ENCODE peak calls at places on chromosomes 13 and 19, in seven cellular contexts. One of them, this sample, is unnamed.

GRCh38 chr13:52411629-52412028 is 5.7 kb upstream of the THSD1 start:
- DNase-seq in activated effector memory CD4-positive, alpha-beta T cell treated with anti-CD3 and anti-CD28 coated beads, Interleukin-2, amount 50 U/mL, for 16 hours: no peak
- DNase-seq in hypothalamus: no peak
- DNase-seq in WERI-Rb-1: no peak
- DNase-seq in EL: peak; percentile 23
- DNase-seq in glutamatergic neuron: no peak
- DNase-seq in stomach: no peak
- DNase-seq in this sample: no peak

GRCh38 chr19:6056801-6057650 is 53.3 kb downstream of the RFX2 start:
- DNase-seq in activated effector memory CD4-positive, alpha-beta T cell treated with anti-CD3 and anti-CD28 coated beads, Interleukin-2, amount 50 U/mL, for 16 hours: peak; percentile 69
- DNase-seq in hypothalamus: peak; percentile 17
- DNase-seq in WERI-Rb-1: no peak
- DNase-seq in EL: peak; percentile 92
- DNase-seq in glutamatergic neuron: no peak
- DNase-seq in stomach: peak; percentile 47
- DNase-seq in this sample: peak; percentile 54

GRCh38 chr19:1407662-1408299 is 395 bp downstream of the DAZAP1 start:
- DNase-seq in activated effector memory CD4-positive, alpha-beta T cell treated with anti-CD3 and anti-CD28 coated beads, Interleukin-2, amount 50 U/mL, for 16 hours: no peak
- DNase-seq in hypothalamus: no peak
- DNase-seq in WERI-Rb-1: no peak
- DNase-seq in EL: peak; percentile 37
- DNase-seq in glutamatergic neuron: no peak
- DNase-seq in stomach: no peak
- DNase-seq in this sample: no peak

GRCh38 chr19:11268783-11269267 is 6.5 kb upstream of the DOCK6 start:
- DNase-seq in activated effector memory CD4-positive, alpha-beta T cell treated with anti-CD3 and anti-CD28 coated beads, Interleukin-2, amount 50 U/mL, for 16 hours: no peak
- DNase-seq in hypothalamus: no peak
- DNase-seq in WERI-Rb-1: no peak
- DNase-seq in EL: peak; percentile 67
- DNase-seq in glutamatergic neuron: peak; percentile 45
- DNase-seq in stomach: peak; percentile 53
- DNase-seq in this sample: peak; percentile 67

GRCh38 chr19:53545271-53546065 is 7.5 kb downstream of the ZNF331 start:
- DNase-seq in activated effector memory CD4-positive, alpha-beta T cell treated with anti-CD3 and anti-CD28 coated beads, Interleukin-2, amount 50 U/mL, for 16 hours: no peak
- DNase-seq in hypothalamus: no peak
- DNase-seq in WERI-Rb-1: no peak
- DNase-seq in EL: peak; percentile 94
- DNase-seq in glutamatergic neuron: no peak
- DNase-seq in stomach: no peak
- DNase-seq in this sample: no peak

GRCh38 chr19:45499196-45500180 is 1.2 kb downstream of the PPM1N start:
- DNase-seq in activated effector memory CD4-positive, alpha-beta T cell treated with anti-CD3 and anti-CD28 coated beads, Interleukin-2, amount 50 U/mL, for 16 hours: peak; percentile 86
- DNase-seq in hypothalamus: no peak
- DNase-seq in WERI-Rb-1: peak; percentile 80
- DNase-seq in EL: peak; percentile 56
- DNase-seq in glutamatergic neuron: peak; percentile 80
- DNase-seq in stomach: no peak
- DNase-seq in this sample: peak; percentile 80

GRCh38 chr13:106177146-106177545 is 358.3 kb downstream of the EFNB2 start:
- DNase-seq in activated effector memory CD4-positive, alpha-beta T cell treated with anti-CD3 and anti-CD28 coated beads, Interleukin-2, amount 50 U/mL, for 16 hours: no peak
- DNase-seq in hypothalamus: no peak
- DNase-seq in WERI-Rb-1: no peak
- DNase-seq in EL: no peak
- DNase-seq in glutamatergic neuron: no peak
- DNase-seq in stomach: no peak
- DNase-seq in this sample: no peak

GRCh38 chr19:16338470-16339360 is 14.1 kb downstream of the KLF2 start:
- DNase-seq in activated effector memory CD4-positive, alpha-beta T cell treated with anti-CD3 and anti-CD28 coated beads, Interleukin-2, amount 50 U/mL, for 16 hours: peak; percentile 83
- DNase-seq in hypothalamus: no peak
- DNase-seq in WERI-Rb-1: no peak
- DNase-seq in EL: peak; percentile 99
- DNase-seq in glutamatergic neuron: no peak
- DNase-seq in stomach: no peak
- DNase-seq in this sample: no peak

GRCh38 chr13:30153871-30154426 is 153.4 kb downstream of the KATNAL1 start:
- DNase-seq in activated effector memory CD4-positive, alpha-beta T cell treated with anti-CD3 and anti-CD28 coated beads, Interleukin-2, amount 50 U/mL, for 16 hours: peak; percentile 30
- DNase-seq in hypothalamus: no peak
- DNase-seq in WERI-Rb-1: no peak
- DNase-seq in EL: peak; percentile 39
- DNase-seq in glutamatergic neuron: no peak
- DNase-seq in stomach: no peak
- DNase-seq in this sample: no peak

GRCh38 chr19:35587326-35587725 is 1.4 kb downstream of the PMIS2 start:
- DNase-seq in activated effector memory CD4-positive, alpha-beta T cell treated with anti-CD3 and anti-CD28 coated beads, Interleukin-2, amount 50 U/mL, for 16 hours: no peak
- DNase-seq in hypothalamus: no peak
- DNase-seq in WERI-Rb-1: no peak
- DNase-seq in EL: no peak
- DNase-seq in glutamatergic neuron: no peak
- DNase-seq in stomach: no peak
- DNase-seq in this sample: no peak

GRCh38 chr13:50706505-50706904 is 137.0 kb downstream of the DLEU7 start:
- DNase-seq in activated effector memory CD4-positive, alpha-beta T cell treated with anti-CD3 and anti-CD28 coated beads, Interleukin-2, amount 50 U/mL, for 16 hours: no peak
- DNase-seq in hypothalamus: no peak
- DNase-seq in WERI-Rb-1: no peak
- DNase-seq in EL: no peak
- DNase-seq in glutamatergic neuron: no peak
- DNase-seq in stomach: no peak
- DNase-seq in this sample: no peak

GRCh38 chr13:44818428-44818827 is 170.8 kb downstream of the NUFIP1 start:
- DNase-seq in activated effector memory CD4-positive, alpha-beta T cell treated with anti-CD3 and anti-CD28 coated beads, Interleukin-2, amount 50 U/mL, for 16 hours: no peak
- DNase-seq in hypothalamus: no peak
- DNase-seq in WERI-Rb-1: peak; percentile 46
- DNase-seq in EL: peak; percentile 37
- DNase-seq in glutamatergic neuron: no peak
- DNase-seq in stomach: no peak
- DNase-seq in this sample: no peak

GRCh38 chr19:435707-436412 is 25.0 kb downstream of the SHC2 start:
- DNase-seq in activated effector memory CD4-positive, alpha-beta T cell treated with anti-CD3 and anti-CD28 coated beads, Interleukin-2, amount 50 U/mL, for 16 hours: no peak
- DNase-seq in hypothalamus: no peak
- DNase-seq in WERI-Rb-1: peak; percentile 21
- DNase-seq in EL: no peak
- DNase-seq in glutamatergic neuron: peak; percentile 54
- DNase-seq in stomach: no peak
- DNase-seq in this sample: no peak

GRCh38 chr19:16594131-16594586 is 21.9 kb upstream of the SLC35E1 start:
- DNase-seq in activated effector memory CD4-positive, alpha-beta T cell treated with anti-CD3 and anti-CD28 coated beads, Interleukin-2, amount 50 U/mL, for 16 hours: peak; percentile 79
- DNase-seq in hypothalamus: no peak
- DNase-seq in WERI-Rb-1: no peak
- DNase-seq in EL: no peak
- DNase-seq in glutamatergic neuron: no peak
- DNase-seq in stomach: no peak
- DNase-seq in this sample: no peak

GRCh38 chr13:94660695-94661324 is 51.5 kb downstream of the SOX21 start:
- DNase-seq in activated effector memory CD4-positive, alpha-beta T cell treated with anti-CD3 and anti-CD28 coated beads, Interleukin-2, amount 50 U/mL, for 16 hours: no peak
- DNase-seq in hypothalamus: no peak
- DNase-seq in WERI-Rb-1: peak; percentile 33
- DNase-seq in EL: peak; percentile 28
- DNase-seq in glutamatergic neuron: no peak
- DNase-seq in stomach: no peak
- DNase-seq in this sample: no peak

GRCh38 chr19:4908781-4909171 is 525 bp upstream of the UHRF1 start:
- DNase-seq in activated effector memory CD4-positive, alpha-beta T cell treated with anti-CD3 and anti-CD28 coated beads, Interleukin-2, amount 50 U/mL, for 16 hours: no peak
- DNase-seq in hypothalamus: no peak
- DNase-seq in WERI-Rb-1: peak; percentile 67
- DNase-seq in EL: no peak
- DNase-seq in glutamatergic neuron: peak; percentile 22
- DNase-seq in stomach: no peak
- DNase-seq in this sample: no peak

GRCh38 chr19:33468361-33469170 is 53.0 kb downstream of the PEPD start:
- DNase-seq in activated effector memory CD4-positive, alpha-beta T cell treated with anti-CD3 and anti-CD28 coated beads, Interleukin-2, amount 50 U/mL, for 16 hours: peak; percentile 47
- DNase-seq in hypothalamus: no peak
- DNase-seq in WERI-Rb-1: no peak
- DNase-seq in EL: no peak
- DNase-seq in glutamatergic neuron: peak; percentile 12
- DNase-seq in stomach: no peak
- DNase-seq in this sample: peak; percentile 41

GRCh38 chr13:21076265-21076653 is 14.9 kb upstream of the LATS2 start:
- DNase-seq in activated effector memory CD4-positive, alpha-beta T cell treated with anti-CD3 and anti-CD28 coated beads, Interleukin-2, amount 50 U/mL, for 16 hours: no peak
- DNase-seq in hypothalamus: no peak
- DNase-seq in WERI-Rb-1: no peak
- DNase-seq in EL: no peak
- DNase-seq in glutamatergic neuron: no peak
- DNase-seq in stomach: no peak
- DNase-seq in this sample: no peak

GRCh38 chr13:51581148-51581820 is 3.0 kb upstream of the WDFY2 start:
- DNase-seq in activated effector memory CD4-positive, alpha-beta T cell treated with anti-CD3 and anti-CD28 coated beads, Interleukin-2, amount 50 U/mL, for 16 hours: no peak
- DNase-seq in hypothalamus: no peak
- DNase-seq in WERI-Rb-1: no peak
- DNase-seq in EL: no peak
- DNase-seq in glutamatergic neuron: no peak
- DNase-seq in stomach: no peak
- DNase-seq in this sample: no peak

GRCh38 chr19:17555929-17556813 is 722 bp downstream of the COLGALT1 start:
- DNase-seq in activated effector memory CD4-positive, alpha-beta T cell treated with anti-CD3 and anti-CD28 coated beads, Interleukin-2, amount 50 U/mL, for 16 hours: peak; percentile 78
- DNase-seq in hypothalamus: peak; percentile 25
- DNase-seq in WERI-Rb-1: peak; percentile 81
- DNase-seq in EL: peak; percentile 75
- DNase-seq in glutamatergic neuron: peak; percentile 63
- DNase-seq in stomach: peak; percentile 69
- DNase-seq in this sample: peak; percentile 64

GRCh38 chr19:11096210-11096841 is 7.1 kb downstream of the LDLR start:
- DNase-seq in activated effector memory CD4-positive, alpha-beta T cell treated with anti-CD3 and anti-CD28 coated beads, Interleukin-2, amount 50 U/mL, for 16 hours: peak; percentile 78
- DNase-seq in hypothalamus: no peak
- DNase-seq in WERI-Rb-1: no peak
- DNase-seq in EL: peak; percentile 52
- DNase-seq in glutamatergic neuron: no peak
- DNase-seq in stomach: no peak
- DNase-seq in this sample: no peak

This sample was measured in left lobe of liver.